ENCODE peak calls at places on chromosome 4, in six cellular contexts. B is stromal cell of bone marrow, V is activated T-cell treated with anti-CD3 and anti-CD28 coated beads for 24 hours, D is choroid plexus epithelial cell, Y is Peyer's patch, I is nucleus accumbens. R is an unnamed sample.

GRCh38 chr4:133146192-133146573 is 2.9 kb upstream of the PCDH10 start:
- DNase-seq in B (no peak), V (no peak), D (no peak), Y (no peak), I (no peak), R (no peak)

GRCh38 chr4:53205970-53206369 is 159.9 kb downstream of the SCFD2 start:
- DNase-seq in B (no peak), V (no peak), D (no peak), Y (no peak), I (no peak), R (no peak)

GRCh38 chr4:185640809-185641675 is 105.7 kb upstream of the PDLIM3 start:
- DNase-seq in B (peak), V (no peak), D (peak), Y (no peak), I (no peak), R (no peak)

GRCh38 chr4:96598465-96598864 is 758.6 kb downstream of the PDHA2 start:
- DNase-seq in B (no peak), V (no peak), D (no peak), Y (no peak), I (no peak), R (no peak)

GRCh38 chr4:28229092-28229491 is 1368.5 kb downstream of the STIM2 start:
- DNase-seq in B (peak), V (no peak), D (peak), Y (no peak), I (no peak), R (no peak)

GRCh38 chr4:64857815-64858214 is 448.6 kb upstream of the TECRL start:
- DNase-seq in B (no peak), V (no peak), D (no peak), Y (no peak), I (no peak), R (no peak)

GRCh38 chr4:38088321-38088720 is 128.1 kb downstream of the PTTG2 start:
- DNase-seq in B (no peak), V (no peak), D (no peak), Y (no peak), I (no peak), R (no peak)

GRCh38 chr4:102758241-102758871 is 2.4 kb downstream of the MANBA start:
- DNase-seq in B (no peak), V (no peak), D (no peak), Y (no peak), I (no peak), R (no peak)

GRCh38 chr4:82515705-82516104 is 46.1 kb downstream of the TMEM150C start:
- DNase-seq in B (peak), V (no peak), D (peak), Y (no peak), I (peak), R (no peak)

GRCh38 chr4:76614589-76614988 is 179.6 kb downstream of the SHROOM3 start:
- DNase-seq in B (peak), V (no peak), D (no peak), Y (no peak), I (no peak), R (no peak)

GRCh38 chr4:74021617-74022016 is 16.9 kb downstream of the CXCL3 start:
- DNase-seq in B (no peak), V (no peak), D (no peak), Y (no peak), I (no peak), R (no peak)

GRCh38 chr4:815464-816146 is 10.3 kb downstream of the CPLX1 start:
- DNase-seq in B (no peak), V (no peak), D (no peak), Y (peak), I (no peak), R (no peak)